ENCODE peak calls at places on chromosomes 5 and 9, in six cellular contexts. V is WTC11, U is brain microvascular endothelial cell, X is astrocyte of the cerebellum, E is RWPE1, T is glutamatergic neuron. W is an unnamed sample.

GRCh38 chr5:92800360-92800759 is 780.7 kb downstream of the NR2F1-AS1 start:
- DNase-seq in V (no peak), U (peak), X (peak), E (no peak), T (no peak), W (peak)

GRCh38 chr5:73591102-73591695 is 25.7 kb downstream of the UTP15 start:
- DNase-seq in V (peak), U (peak), X (peak), E (peak), T (no peak), W (peak)

GRCh38 chr5:107671742-107672211 is 1.0 kb upstream of the EFNA5 start:
- DNase-seq in V (no peak), U (peak), X (no peak), E (peak), T (no peak), W (no peak)

GRCh38 chr5:176955895-176956294 is 50.7 kb downstream of the UIMC1 start:
- DNase-seq in V (no peak), U (peak), X (peak), E (peak), T (no peak), W (no peak)

GRCh38 chr9:129626944-129627297 is 958 bp downstream of the NTMT1 start:
- DNase-seq in V (no peak), U (peak), X (no peak), E (no peak), T (no peak), W (peak)

GRCh38 chr9:112069318-112070169 is 105.6 kb downstream of the SUSD1 start:
- DNase-seq in V (no peak), U (no peak), X (no peak), E (no peak), T (no peak), W (no peak)

GRCh38 chr9:34380034-34380510 is 3.4 kb upstream of the MYORG start:
- DNase-seq in V (peak), U (no peak), X (no peak), E (no peak), T (no peak), W (no peak)

GRCh38 chr5:15763754-15764153 is 263.8 kb downstream of the FBXL7 start:
- DNase-seq in V (no peak), U (no peak), X (no peak), E (no peak), T (peak), W (peak)

GRCh38 chr9:18743976-18744375 is 270.0 kb downstream of the ADAMTSL1 start:
- DNase-seq in V (no peak), U (no peak), X (no peak), E (no peak), T (no peak), W (no peak)

GRCh38 chr9:107949058-107949457 is 459.5 kb upstream of the KLF4 start:
- DNase-seq in V (no peak), U (no peak), X (no peak), E (no peak), T (no peak), W (no peak)

GRCh38 chr5:72525816-72526215 is 18.6 kb upstream of the ZNF366 start:
- DNase-seq in V (no peak), U (peak), X (no peak), E (peak), T (no peak), W (peak)

GRCh38 chr5:127086583-127086982 is 13.3 kb upstream of the C5orf63 start:
- DNase-seq in V (no peak), U (no peak), X (no peak), E (no peak), T (no peak), W (no peak)

GRCh38 chr9:133910855-133911514 is 81.1 kb downstream of the VAV2 start:
- DNase-seq in V (no peak), U (no peak), X (no peak), E (peak), T (no peak), W (no peak)

GRCh38 chr5:160342413-160342941 is 27.9 kb downstream of the C1QTNF2 start:
- DNase-seq in V (no peak), U (peak), X (peak), E (peak), T (no peak), W (peak)

GRCh38 chr5:166883016-166883415 is 1408.4 kb upstream of the WWC1 start:
- DNase-seq in V (no peak), U (no peak), X (no peak), E (peak), T (no peak), W (no peak)

GRCh38 chr9:130263601-130264413 is 1.8 kb upstream of the HMCN2 start:
- DNase-seq in V (no peak), U (no peak), X (no peak), E (no peak), T (no peak), W (no peak)

GRCh38 chr5:78127875-78128274 is 166.6 kb downstream of the AP3B1 start:
- DNase-seq in V (peak), U (no peak), X (no peak), E (peak), T (peak), W (no peak)

GRCh38 chr9:77455312-77455927 is 192.7 kb downstream of the GNA14 start:
- DNase-seq in V (peak), U (no peak), X (no peak), E (peak), T (no peak), W (no peak)

GRCh38 chr5:90020575-90021535 is 388.7 kb downstream of the CETN3 start:
- DNase-seq in V (no peak), U (peak), X (peak), E (peak), T (no peak), W (peak)

GRCh38 chr9:81833563-81834345 is 94.5 kb upstream of the SPATA31D4 start:
- DNase-seq in V (no peak), U (no peak), X (no peak), E (no peak), T (no peak), W (no peak)

GRCh38 chr9:91813261-91813795 is 136.7 kb downstream of the ROR2 start:
- DNase-seq in V (no peak), U (no peak), X (no peak), E (no peak), T (no peak), W (no peak)

GRCh38 chr9:93028448-93029006 is 30.0 kb upstream of the SUSD3 start:
- DNase-seq in V (no peak), U (no peak), X (no peak), E (no peak), T (no peak), W (no peak)

GRCh38 chr5:43422143-43422542 is 10.0 kb upstream of the CCL28 start:
- DNase-seq in V (no peak), U (peak), X (peak), E (peak), T (no peak), W (no peak)

GRCh38 chr5:177983763-177984564 is 12.1 kb downstream of the PROP1 start:
- DNase-seq in V (peak), U (no peak), X (no peak), E (no peak), T (no peak), W (no peak)

GRCh38 chr9:117160254-117160653 is 254.6 kb downstream of the ASTN2 start:
- DNase-seq in V (no peak), U (no peak), X (no peak), E (peak), T (no peak), W (no peak)

DNA sequence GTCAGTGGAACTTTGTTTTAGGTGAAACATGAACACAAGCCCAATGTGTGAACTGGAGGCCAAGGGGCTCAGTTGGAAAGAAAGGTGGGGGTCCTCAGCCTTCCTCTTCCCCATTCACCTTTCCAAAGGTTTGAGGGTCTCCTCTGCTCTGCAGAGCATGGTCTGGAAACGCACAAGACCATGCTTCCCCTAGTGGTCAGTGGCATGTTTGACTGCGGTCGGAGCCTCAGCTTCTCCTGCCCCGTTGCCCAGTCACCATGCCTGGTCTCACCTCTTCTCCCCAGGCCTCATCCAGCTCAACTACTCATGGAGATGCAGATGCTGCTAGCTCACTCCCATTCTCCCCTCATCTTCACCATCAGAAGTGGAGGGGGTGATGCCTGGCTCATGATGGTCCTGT is 340.3 kb downstream of the GADD45G start:
- DNase-seq in V (peak), U (no peak), X (no peak), E (no peak), T (no peak), W (no peak)
- TF ChIP-seq CTCF in V (peak), U (peak), X (peak), E (no peak), T (peak), W (no peak)

GRCh38 chr5:114362197-114362976 is 517 bp downstream of the KCNN2 start:
- DNase-seq in V (peak), U (no peak), X (no peak), E (peak), T (peak), W (no peak)

GRCh38 chr5:114360362-114360761 is 1.5 kb upstream of the KCNN2 start:
- DNase-seq in V (no peak), U (no peak), X (no peak), E (no peak), T (no peak), W (no peak)

GRCh38 chr5:114362977-114363721 is 1.3 kb downstream of the KCNN2 start:
- DNase-seq in V (no peak), U (no peak), X (no peak), E (no peak), T (peak), W (no peak)

GRCh38 chr5:114361724-114362196 is at the start of gene KCNN2:
- DNase-seq in V (peak), U (peak), X (peak), E (peak), T (peak), W (no peak)

GRCh38 chr5:114360816-114361723 is 800 bp upstream of the KCNN2 start:
- DNase-seq in V (peak), U (no peak), X (no peak), E (peak), T (peak), W (no peak)
- TF ChIP-seq CTCF in V (no peak), U (no peak), X (no peak), E (no peak), T (peak), W (peak)

GRCh38 chr5:138280915-138281314 is 6.5 kb upstream of the GFRA3 start:
- DNase-seq in V (no peak), U (no peak), X (no peak), E (no peak), T (no peak), W (no peak)
- TF ChIP-seq CTCF in V (no peak), U (no peak), X (no peak), E (no peak), T (no peak), W (no peak)

GRCh38 chr5:135100431-135100830 is 66.4 kb upstream of the PITX1 start:
- DNase-seq in V (no peak), U (no peak), X (no peak), E (no peak), T (no peak), W (no peak)
- TF ChIP-seq CTCF in V (no peak), U (no peak), X (no peak), E (no peak), T (no peak), W (no peak)

W was measured in AG04449.